ENCODE peak calls at places on chromosomes 6 and 20, in five cellular contexts. Y, W, D, S and J are unnamed samples.

GRCh38 chr6:136012198-136012884 is 160.8 kb downstream of the PDE7B start:
- DNase-seq in D (no peak), S (no peak), Y (no peak), W (no peak), J (no peak)

GRCh38 chr6:116266803-116267202 is 12.9 kb downstream of the TSPYL1 start:
- DNase-seq in S (no peak), D (no peak), Y (no peak), W (no peak), J (no peak)

GRCh38 chr20:13119583-13119982 is 101.5 kb upstream of the ISM1 start:
- DNase-seq in Y (peak; percentile 0), D (no peak), W (peak; percentile 39), S (peak; percentile 52), J (peak; percentile 24)

GRCh38 chr20:1897965-1898464 is 2.8 kb downstream of the SIRPA start:
- DNase-seq in D (no peak), W (peak; percentile 62), S (no peak), Y (no peak), J (no peak)

GRCh38 chr6:17086469-17086868 is 15.4 kb upstream of the STMND1 start:
- DNase-seq in D (no peak), Y (no peak), W (peak; percentile 41), S (peak; percentile 45), J (peak; percentile 47)

GRCh38 chr20:34390769-34391447 is 27.8 kb downstream of the ITCH start:
- DNase-seq in Y (peak; percentile 13), S (no peak), W (no peak), D (no peak), J (peak; percentile 66)

GRCh38 chr6:77470983-77471382 is 7.7 kb upstream of the HTR1B start:
- DNase-seq in Y (no peak), D (no peak), S (no peak), W (no peak), J (no peak)

GRCh38 chr6:7156666-7157278 is 49.0 kb downstream of the RREB1 start:
- DNase-seq in S (no peak), W (no peak), Y (no peak), D (no peak), J (peak; percentile 48)

GRCh38 chr6:148790404-148790803 is 43.6 kb downstream of the UST start:
- DNase-seq in D (no peak), Y (no peak), S (no peak), W (no peak), J (no peak)

GRCh38 chr6:14876778-14877613 is 368.9 kb upstream of the JARID2 start:
- DNase-seq in Y (no peak), D (no peak), S (no peak), W (peak; percentile 57), J (no peak)

GRCh38 chr6:36375644-36376155 is 11.8 kb downstream of the ETV7 start:
- DNase-seq in W (no peak), Y (no peak), D (no peak), S (peak; percentile 25), J (no peak)

GRCh38 chr20:8399963-8400362 is 267.9 kb downstream of the PLCB1 start:
- DNase-seq in D (no peak), S (no peak), W (peak; percentile 34), Y (no peak), J (no peak)

GRCh38 chr6:14337157-14337556 is 219.6 kb downstream of the CD83 start:
- DNase-seq in Y (no peak), S (no peak), W (no peak), D (no peak), J (no peak)

GRCh38 chr6:31574106-31575061 is 981 bp upstream of the TNF start:
- DNase-seq in Y (no peak), W (no peak), D (no peak), S (peak; percentile 52), J (no peak)

GRCh38 chr20:16947346-16947943 is 199.3 kb downstream of the OTOR start:
- DNase-seq in S (no peak), D (no peak), W (no peak), Y (no peak), J (no peak)

GRCh38 chr6:143952386-143952785 is 55.7 kb downstream of the PLAGL1 start:
- DNase-seq in W (no peak), S (no peak), D (no peak), Y (no peak), J (no peak)
- TF ChIP-seq CTCF in W (no peak), S (no peak), D (no peak), Y (no peak), J (no peak)

DNA sequence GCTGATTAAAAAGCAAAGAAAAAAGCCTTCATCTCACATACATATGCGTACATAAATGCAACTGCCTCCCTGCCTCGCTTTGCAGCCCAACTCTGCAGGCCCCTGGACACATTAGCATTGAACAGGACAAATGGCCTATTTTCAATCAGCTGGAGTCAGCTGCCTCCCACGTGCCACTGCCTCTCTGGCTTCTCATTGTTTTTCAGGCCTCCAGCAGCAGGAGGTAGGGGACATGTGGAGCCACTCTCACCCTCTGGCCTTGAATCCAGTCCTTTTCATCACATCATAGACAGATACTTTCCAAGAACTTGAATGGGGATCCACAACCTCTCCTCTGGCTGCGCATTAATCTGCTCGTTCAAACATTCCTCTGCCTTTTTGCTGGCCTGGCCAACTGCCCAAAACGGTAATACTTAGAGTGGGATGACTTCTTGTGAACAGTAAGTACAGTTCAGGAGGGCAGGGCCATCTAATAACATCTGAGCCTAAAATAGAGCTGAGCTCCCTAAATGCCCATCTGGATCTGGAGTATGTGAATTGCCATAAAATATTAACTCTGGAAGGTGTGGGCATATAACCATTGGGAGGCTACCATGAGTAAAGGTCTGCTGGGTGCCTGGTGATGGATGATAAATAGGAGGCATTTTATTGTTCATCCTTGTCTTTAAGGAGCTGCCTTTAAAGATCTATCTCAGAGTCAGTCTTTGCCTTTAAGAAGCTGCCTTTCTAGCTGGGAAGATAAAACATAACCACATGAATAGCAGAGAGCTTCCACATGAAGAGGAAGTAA is 592.2 kb downstream of the PKHD1 start:
- DNase-seq in W (no peak), Y (no peak), D (no peak), S (no peak), J (no peak)
- TF ChIP-seq CTCF in W (no peak), Y (no peak), D (no peak), S (no peak), J (no peak)

DNA sequence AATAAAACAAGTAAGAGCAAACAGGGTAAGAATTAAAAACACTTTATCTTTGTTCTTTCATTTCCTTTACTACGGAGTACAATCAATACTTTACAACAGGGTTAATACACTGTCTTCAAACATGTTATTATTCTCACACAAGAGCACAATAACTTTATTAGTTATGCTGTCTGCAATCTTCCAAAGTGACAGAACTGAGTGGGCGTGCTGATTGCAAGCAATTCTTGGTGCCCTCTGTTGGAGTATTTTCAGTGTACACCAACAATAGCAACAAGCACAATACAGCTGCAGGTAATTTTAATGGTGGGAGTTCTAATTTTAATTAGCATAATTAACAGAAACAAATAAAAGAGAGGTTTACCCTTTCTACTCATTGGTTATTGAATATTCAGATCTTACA is 33.9 kb upstream of the PTPRK start:
- DNase-seq in Y (no peak), D (no peak), W (no peak), S (no peak), J (no peak)
- TF ChIP-seq CTCF in Y (no peak), D (peak; percentile 58), W (no peak), S (no peak), J (peak; percentile 26)

GRCh38 chr6:97078791-97079190 is 154.3 kb downstream of the KLHL32 start:
- DNase-seq in Y (no peak), S (no peak), W (no peak), D (no peak), J (no peak)

GRCh38 chr6:97074785-97075184 is 150.3 kb downstream of the KLHL32 start:
- DNase-seq in Y (no peak), S (no peak), W (no peak), D (no peak), J (no peak)

GRCh38 chr6:97081010-97081573 is 156.6 kb downstream of the KLHL32 start:
- DNase-seq in W (no peak), D (no peak), Y (no peak), S (no peak), J (no peak)

DNA sequence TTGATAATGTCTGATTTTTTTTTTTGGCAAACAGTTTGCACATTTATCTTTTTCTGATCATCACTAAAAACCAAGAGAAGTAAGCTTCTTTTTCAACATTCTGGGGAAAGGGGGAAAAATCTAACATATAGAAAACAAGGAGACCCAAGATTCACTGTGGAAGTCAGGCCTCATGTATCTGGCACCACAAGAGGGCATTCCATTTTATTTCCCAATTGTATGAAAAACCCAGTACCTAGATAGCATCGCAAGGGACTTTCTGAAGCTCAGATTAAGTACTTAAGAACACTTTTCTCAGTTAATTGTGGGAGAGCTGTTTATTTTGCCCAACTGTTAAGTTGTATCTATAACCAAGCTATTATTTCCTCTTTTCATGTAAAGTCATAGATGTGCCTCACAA is 152.9 kb downstream of the KLHL32 start:
- DNase-seq in D (no peak), Y (no peak), S (no peak), W (no peak), J (no peak)
- TF ChIP-seq CTCF in D (no peak), Y (no peak), S (no peak), W (no peak), J (no peak)